ENCODE peak calls at places on chromosomes 12 and 14, in six cellular contexts. R is stimulated activated CD4-positive, alpha-beta T cell treated with anti-CD3 and anti-CD28 coated beads, TNF-alpha, amount 100 ng/mL, for 24 hours; O is right atrium auricular region; M is CD8-positive, alpha-beta memory T cell; H is anterior cingulate cortex; F is HEK293T. J is an unnamed sample.

GRCh38 chr14:51293926-51294290 is 53.9 kb downstream of the TMX1 start:
- DNase-seq in R (no peak), O (no peak), M (no peak), H (no peak), F (no peak), J (no peak)

GRCh38 chr12:77625441-77625840 is 205.3 kb upstream of the NAV3 start:
- DNase-seq in R (no peak), O (no peak), M (no peak), H (no peak), F (no peak), J (peak)

GRCh38 chr12:57151741-57152407 is 4.5 kb upstream of the LRP1-AS start:
- DNase-seq in R (no peak), O (no peak), M (no peak), H (no peak), F (no peak), J (no peak)

GRCh38 chr12:120469450-120470149 is at the start of gene SRSF9:
- DNase-seq in R (peak), O (peak), M (peak), H (peak), F (peak), J (peak)

GRCh38 chr14:87810711-87811110 is 182.3 kb downstream of the GALC start:
- DNase-seq in R (no peak), O (no peak), M (no peak), H (no peak), F (no peak), J (no peak)

GRCh38 chr14:76863724-76864407 is 37.7 kb downstream of the LRRC74A start:
- DNase-seq in R (no peak), O (peak), M (no peak), H (peak), F (no peak), J (no peak)

GRCh38 chr14:33452982-33453381 is 497.9 kb downstream of the EGLN3 start:
- DNase-seq in R (no peak), O (no peak), M (no peak), H (no peak), F (no peak), J (no peak)

GRCh38 chr14:74517731-74518130 is 24.2 kb downstream of the ISCA2 start:
- DNase-seq in R (no peak), O (no peak), M (no peak), H (no peak), F (no peak), J (no peak)

GRCh38 chr12:110266980-110267620 is 13.9 kb upstream of the ATP2A2 start:
- DNase-seq in R (no peak), O (peak), M (no peak), H (no peak), F (no peak), J (peak)

GRCh38 chr14:101068958-101069549 is 165.5 kb upstream of the RTL1 start:
- DNase-seq in R (no peak), O (no peak), M (peak), H (no peak), F (no peak), J (no peak)

GRCh38 chr12:107829271-107829670 is 54.8 kb downstream of the ASCL4 start:
- DNase-seq in R (no peak), O (no peak), M (no peak), H (no peak), F (no peak), J (no peak)

GRCh38 chr14:102094101-102094500 is 7.3 kb upstream of the HSP90AA1 start:
- DNase-seq in R (no peak), O (no peak), M (no peak), H (no peak), F (no peak), J (no peak)

GRCh38 chr12:87385322-87385721 is 643.9 kb downstream of the C12orf50 start:
- DNase-seq in R (no peak), O (no peak), M (no peak), H (no peak), F (no peak), J (no peak)

GRCh38 chr12:92729773-92730305 is 27.1 kb downstream of the PLEKHG7 start:
- DNase-seq in R (no peak), O (no peak), M (no peak), H (no peak), F (no peak), J (no peak)

GRCh38 chr12:49983892-49984291 is 11.1 kb downstream of the AQP6 start:
- DNase-seq in R (no peak), O (no peak), M (no peak), H (no peak), F (no peak), J (peak)

GRCh38 chr14:49946320-49947141 is 53.6 kb downstream of the ARF6 start:
- DNase-seq in R (no peak), O (no peak), M (no peak), H (no peak), F (no peak), J (peak)

GRCh38 chr12:103546959-103547358 is 40.1 kb upstream of the STAB2 start:
- DNase-seq in R (no peak), O (no peak), M (no peak), H (no peak), F (no peak), J (no peak)

GRCh38 chr14:84237881-84238280 is 1292.1 kb upstream of the FLRT2 start:
- DNase-seq in R (no peak), O (no peak), M (no peak), H (no peak), F (no peak), J (no peak)

GRCh38 chr12:53097564-53098353 is at the start of gene IGFBP6:
- DNase-seq in R (no peak), O (no peak), M (peak), H (peak), F (peak), J (peak)

GRCh38 chr12:117334855-117335587 is 26.4 kb downstream of the NOS1 start:
- DNase-seq in R (no peak), O (no peak), M (no peak), H (no peak), F (no peak), J (no peak)

GRCh38 chr14:59204305-59204704 is 15.8 kb downstream of the DAAM1 start:
- DNase-seq in R (no peak), O (no peak), M (no peak), H (no peak), F (no peak), J (no peak)

GRCh38 chr14:64012003-64012402 is 159.2 kb downstream of the SYNE2 start:
- DNase-seq in R (no peak), O (no peak), M (no peak), H (no peak), F (no peak), J (no peak)

GRCh38 chr12:110637869-110638441 is 24.0 kb downstream of the TCTN1 start:
- DNase-seq in R (no peak), O (no peak), M (no peak), H (no peak), F (no peak), J (no peak)

GRCh38 chr14:23568600-23569310 is 1.2 kb upstream of the AP1G2 start:
- DNase-seq in R (no peak), O (no peak), M (no peak), H (no peak), F (peak), J (no peak)

GRCh38 chr12:50765325-50765911 is 1.5 kb downstream of the ATF1 start:
- DNase-seq in R (peak), O (no peak), M (peak), H (peak), F (peak), J (peak)

GRCh38 chr12:32334384-32334783 is 65.0 kb upstream of the FGD4 start:
- DNase-seq in R (no peak), O (no peak), M (no peak), H (no peak), F (no peak), J (no peak)

J was measured in hepatocyte.